ENCODE peak calls at places on chromosomes 13 and 19, in five cellular contexts. One of them, this sample, is unnamed.

GRCh38 chr13:90135558-90135957 is 1211.9 kb upstream of the MIR17HG start:
- DNase-seq in ascending aorta: no peak
- DNase-seq in PC-9: no peak
- DNase-seq in IMR-90: no peak
- DNase-seq in GM23338: no peak
- DNase-seq in this sample: no peak

GRCh38 chr13:113771709-113772331 is 12.8 kb downstream of the TMEM255B start:
- DNase-seq in IMR-90: peak
- DNase-seq in ascending aorta: no peak
- DNase-seq in PC-9: no peak
- DNase-seq in GM23338: no peak
- DNase-seq in this sample: no peak

GRCh38 chr19:10769533-10770491 is 51.9 kb downstream of the DNM2 start:
- DNase-seq in PC-9: no peak
- DNase-seq in IMR-90: peak
- DNase-seq in GM23338: peak
- DNase-seq in ascending aorta: no peak
- DNase-seq in this sample: peak

GRCh38 chr13:42039946-42040729 is 8.3 kb upstream of the DGKH start:
- DNase-seq in ascending aorta: peak
- DNase-seq in GM23338: peak
- DNase-seq in PC-9: peak
- DNase-seq in IMR-90: peak
- DNase-seq in this sample: peak

GRCh38 chr19:45657520-45658163 is 10.4 kb upstream of the GIPR start:
- DNase-seq in PC-9: no peak
- DNase-seq in GM23338: no peak
- DNase-seq in ascending aorta: no peak
- DNase-seq in IMR-90: no peak
- DNase-seq in this sample: no peak

GRCh38 chr13:113623491-113624234 is 34.3 kb downstream of the ATP4B start:
- DNase-seq in PC-9: no peak
- DNase-seq in ascending aorta: no peak
- DNase-seq in GM23338: no peak
- DNase-seq in IMR-90: no peak
- DNase-seq in this sample: no peak

GRCh38 chr13:21014666-21015170 is 46.7 kb downstream of the LATS2 start:
- DNase-seq in ascending aorta: no peak
- DNase-seq in PC-9: no peak
- DNase-seq in IMR-90: peak
- DNase-seq in GM23338: no peak
- DNase-seq in this sample: no peak

GRCh38 chr13:34667356-34668218 is 274.5 kb upstream of the NBEA start:
- DNase-seq in IMR-90: no peak
- DNase-seq in PC-9: no peak
- DNase-seq in ascending aorta: no peak
- DNase-seq in GM23338: no peak
- DNase-seq in this sample: peak

GRCh38 chr19:31943305-31943704 is 402.1 kb upstream of the ZNF507 start:
- DNase-seq in IMR-90: no peak
- DNase-seq in GM23338: peak
- DNase-seq in PC-9: no peak
- DNase-seq in ascending aorta: no peak
- DNase-seq in this sample: no peak

GRCh38 chr13:21101865-21102576 is 40.6 kb upstream of the LATS2 start:
- DNase-seq in ascending aorta: no peak
- DNase-seq in PC-9: no peak
- DNase-seq in GM23338: no peak
- DNase-seq in IMR-90: no peak
- DNase-seq in this sample: no peak

GRCh38 chr13:37715606-37716015 is 117.0 kb upstream of the POSTN start:
- DNase-seq in ascending aorta: no peak
- DNase-seq in IMR-90: peak
- DNase-seq in GM23338: no peak
- DNase-seq in PC-9: peak
- DNase-seq in this sample: no peak

GRCh38 chr19:31054430-31054829 is 294.8 kb downstream of the TSHZ3 start:
- DNase-seq in ascending aorta: no peak
- DNase-seq in PC-9: no peak
- DNase-seq in IMR-90: peak
- DNase-seq in GM23338: peak
- DNase-seq in this sample: no peak

GRCh38 chr19:37933965-37934364 is 27.0 kb downstream of the SIPA1L3 start:
- DNase-seq in GM23338: no peak
- DNase-seq in IMR-90: peak
- DNase-seq in ascending aorta: no peak
- DNase-seq in PC-9: no peak
- DNase-seq in this sample: no peak

GRCh38 chr13:92390217-92390616 is 836.4 kb upstream of the GPC6 start:
- DNase-seq in PC-9: no peak
- DNase-seq in IMR-90: no peak
- DNase-seq in GM23338: no peak
- DNase-seq in ascending aorta: no peak
- DNase-seq in this sample: no peak

GRCh38 chr13:96499646-96500045 is 409.7 kb downstream of the HS6ST3 start:
- DNase-seq in ascending aorta: no peak
- DNase-seq in IMR-90: no peak
- DNase-seq in PC-9: no peak
- DNase-seq in GM23338: no peak
- DNase-seq in this sample: no peak

GRCh38 chr19:43534305-43534612 is 1.3 kb downstream of the ZNF575 start:
- DNase-seq in ascending aorta: no peak
- DNase-seq in IMR-90: no peak
- DNase-seq in GM23338: no peak
- DNase-seq in PC-9: no peak
- DNase-seq in this sample: no peak

GRCh38 chr19:43532962-43533545 is at the start of gene ZNF575:
- DNase-seq in GM23338: peak
- DNase-seq in IMR-90: peak
- DNase-seq in ascending aorta: peak
- DNase-seq in PC-9: peak
- DNase-seq in this sample: peak

GRCh38 chr19:43533546-43534304 is 737 bp downstream of the ZNF575 start:
- DNase-seq in PC-9: peak
- DNase-seq in ascending aorta: peak
- DNase-seq in IMR-90: peak
- DNase-seq in GM23338: peak
- DNase-seq in this sample: peak

GRCh38 chr19:43532571-43532961 is 422 bp upstream of the ZNF575 start:
- DNase-seq in IMR-90: no peak
- DNase-seq in PC-9: peak
- DNase-seq in GM23338: no peak
- DNase-seq in ascending aorta: no peak
- DNase-seq in this sample: peak

DNA sequence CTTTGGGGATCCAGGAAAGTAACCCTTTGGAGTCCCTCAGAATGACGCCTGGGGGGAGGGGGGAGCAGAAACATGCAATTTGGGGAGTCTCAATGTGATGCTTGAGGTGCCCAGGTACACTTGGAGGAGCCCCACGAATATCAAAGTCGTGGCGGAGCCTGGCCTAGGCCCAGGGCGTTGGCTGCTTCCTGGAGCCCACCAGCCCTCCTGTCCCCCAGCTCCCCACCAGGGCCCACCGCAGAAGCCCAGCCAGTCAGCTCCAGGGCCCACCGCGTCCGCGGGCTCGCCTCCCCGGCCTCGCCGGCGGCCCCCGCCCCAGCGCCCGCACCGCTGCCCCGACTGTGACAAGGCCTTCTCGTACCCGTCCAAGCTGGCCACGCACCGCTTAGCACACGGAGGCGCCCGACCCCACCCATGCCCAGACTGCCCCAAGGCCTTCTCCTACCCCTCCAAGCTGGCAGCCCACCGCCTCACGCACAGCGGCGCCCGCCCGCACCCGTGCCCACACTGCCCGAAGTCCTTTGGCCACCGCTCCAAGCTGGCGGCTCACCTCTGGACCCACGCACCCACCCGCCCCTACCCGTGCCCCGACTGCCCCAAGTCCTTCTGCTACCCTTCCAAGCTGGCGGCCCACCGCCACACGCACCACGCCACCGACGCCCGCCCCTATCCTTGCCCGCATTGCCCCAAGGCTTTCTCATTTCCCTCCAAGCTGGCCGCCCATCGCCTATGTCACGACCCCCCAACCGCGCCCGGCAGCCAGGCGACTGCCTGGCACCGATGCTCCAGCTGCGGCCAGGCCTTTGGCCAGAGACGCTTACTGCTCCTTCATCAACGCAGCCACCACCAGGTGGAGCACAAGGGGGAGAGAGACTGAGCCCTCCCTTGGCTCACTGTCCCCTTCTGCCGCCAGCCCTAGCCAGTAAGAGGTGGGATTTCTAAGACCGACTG is 2.1 kb downstream of the ZNF575 start:
- DNase-seq in IMR-90: peak
- DNase-seq in GM23338: peak
- DNase-seq in ascending aorta: no peak
- DNase-seq in PC-9: no peak
- DNase-seq in this sample: no peak
- H3K27ac ChIP-seq in IMR-90: no peak
- H3K27ac ChIP-seq in GM23338: peak
- H3K27ac ChIP-seq in ascending aorta: peak
- H3K27ac ChIP-seq in PC-9: no peak
- H3K27ac ChIP-seq in this sample: peak

GRCh38 chr19:4701557-4701956 is 22.1 kb downstream of the DPP9 start:
- DNase-seq in PC-9: no peak
- DNase-seq in IMR-90: no peak
- DNase-seq in ascending aorta: no peak
- DNase-seq in GM23338: no peak
- DNase-seq in this sample: no peak

GRCh38 chr19:4700573-4700970 is 23.1 kb downstream of the DPP9 start:
- DNase-seq in GM23338: peak
- DNase-seq in IMR-90: no peak
- DNase-seq in PC-9: no peak
- DNase-seq in ascending aorta: no peak
- DNase-seq in this sample: no peak

GRCh38 chr19:4703671-4704316 is 19.8 kb downstream of the DPP9 start:
- DNase-seq in PC-9: no peak
- DNase-seq in ascending aorta: no peak
- DNase-seq in IMR-90: no peak
- DNase-seq in GM23338: no peak
- DNase-seq in this sample: no peak

GRCh38 chr19:4704317-4704673 is 19.3 kb downstream of the DPP9 start:
- DNase-seq in IMR-90: no peak
- DNase-seq in ascending aorta: no peak
- DNase-seq in PC-9: no peak
- DNase-seq in GM23338: no peak
- DNase-seq in this sample: no peak

DNA sequence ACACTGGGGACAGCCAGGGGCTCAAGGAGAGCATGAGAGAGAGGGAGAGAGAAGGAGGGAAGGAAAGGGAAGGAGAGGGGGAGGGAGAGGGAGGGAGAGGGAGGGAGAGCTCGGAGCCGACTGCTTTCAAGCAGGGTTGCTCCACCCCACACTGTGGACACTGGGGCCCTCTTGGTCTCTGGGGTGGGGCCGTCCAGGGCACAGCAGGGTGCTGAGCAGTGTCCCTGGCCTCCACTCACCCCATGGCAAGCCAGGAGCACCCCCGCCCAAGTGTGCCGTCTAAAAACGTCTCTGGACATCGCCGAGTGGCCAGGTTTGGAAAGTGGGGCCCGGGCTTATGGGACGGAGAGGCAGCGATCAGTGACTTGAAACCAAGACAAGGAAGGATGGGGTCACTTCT is 20.9 kb downstream of the DPP9 start:
- DNase-seq in PC-9: no peak
- DNase-seq in IMR-90: no peak
- DNase-seq in GM23338: no peak
- DNase-seq in ascending aorta: no peak
- DNase-seq in this sample: no peak
- H3K27ac ChIP-seq in PC-9: no peak
- H3K27ac ChIP-seq in IMR-90: no peak
- H3K27ac ChIP-seq in GM23338: no peak
- H3K27ac ChIP-seq in ascending aorta: no peak
- H3K27ac ChIP-seq in this sample: no peak

DNA sequence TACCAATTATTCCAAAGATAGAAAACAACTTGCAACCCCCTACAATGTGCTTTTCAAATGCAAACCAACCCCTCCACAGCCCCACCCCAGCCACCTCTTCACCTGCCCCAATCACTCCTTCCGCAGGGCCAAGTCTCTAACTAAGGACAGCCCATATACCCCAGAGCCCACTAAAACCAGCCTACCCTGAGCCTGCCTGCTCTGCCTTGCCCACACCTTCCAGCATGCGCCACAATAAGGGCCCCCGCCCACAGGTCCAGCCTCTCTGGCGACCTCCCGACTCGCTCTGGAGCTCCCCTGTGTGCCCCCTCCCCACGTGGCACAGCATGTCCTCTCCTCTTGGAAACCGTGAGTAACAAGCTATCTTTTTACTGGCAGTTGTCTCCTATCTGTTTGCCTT is 42.8 kb upstream of the MEDAG start:
- DNase-seq in PC-9: no peak
- DNase-seq in IMR-90: no peak
- DNase-seq in GM23338: peak
- DNase-seq in ascending aorta: no peak
- DNase-seq in this sample: no peak
- H3K27ac ChIP-seq in PC-9: no peak
- H3K27ac ChIP-seq in IMR-90: peak
- H3K27ac ChIP-seq in GM23338: peak
- H3K27ac ChIP-seq in ascending aorta: peak
- H3K27ac ChIP-seq in this sample: no peak

DNA sequence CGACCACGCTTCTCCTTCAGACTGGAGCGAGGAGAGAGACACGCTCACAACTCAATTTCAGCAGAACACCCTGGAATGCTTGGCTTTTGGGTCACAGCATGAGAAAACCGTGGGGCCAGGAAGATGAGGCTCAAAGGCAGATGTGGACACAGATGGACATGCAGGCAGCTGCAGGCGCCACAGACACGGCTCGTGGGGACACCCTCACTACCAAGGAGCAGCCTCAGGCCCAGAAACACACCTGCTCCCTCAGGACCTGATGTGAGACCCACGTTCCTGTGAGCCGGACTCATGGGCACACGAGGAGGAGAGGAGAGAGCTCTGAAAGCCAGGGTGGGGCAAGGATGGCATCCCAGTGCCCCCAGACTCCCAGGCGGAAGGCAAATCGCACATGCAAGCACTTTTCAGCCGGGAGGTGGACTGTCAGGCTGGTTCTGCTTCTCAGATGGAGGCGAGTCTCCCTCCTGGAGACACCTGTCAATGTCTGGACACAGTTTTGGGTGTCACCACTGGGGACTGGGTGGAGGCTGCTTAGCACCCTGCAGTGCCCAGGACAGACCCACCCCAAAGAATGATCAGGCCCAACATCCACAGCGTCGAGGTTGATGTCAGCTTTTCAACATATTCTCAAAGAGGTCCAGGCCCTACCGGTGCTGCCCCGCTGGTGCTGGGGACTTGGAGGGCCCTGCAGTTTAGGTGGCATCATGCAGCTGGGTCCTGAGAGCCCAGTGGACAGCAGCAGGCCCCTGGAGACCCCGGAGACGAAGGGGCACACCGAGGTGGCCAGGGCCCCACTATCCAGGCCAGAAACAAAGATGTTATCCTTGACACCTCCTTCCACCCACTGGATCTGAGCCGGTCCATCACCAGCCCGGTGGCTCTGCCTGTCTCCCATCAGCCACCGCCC is 2.3 kb downstream of the ABHD17A start:
- DNase-seq in PC-9: no peak
- DNase-seq in IMR-90: no peak
- DNase-seq in ascending aorta: no peak
- DNase-seq in GM23338: no peak
- DNase-seq in this sample: no peak
- H3K27ac ChIP-seq in PC-9: no peak
- H3K27ac ChIP-seq in IMR-90: no peak
- H3K27ac ChIP-seq in ascending aorta: peak
- H3K27ac ChIP-seq in GM23338: peak
- H3K27ac ChIP-seq in this sample: peak

GRCh38 chr19:40441719-40442253 is 2.3 kb downstream of the SERTAD3 start:
- DNase-seq in IMR-90: no peak
- DNase-seq in PC-9: no peak
- DNase-seq in GM23338: no peak
- DNase-seq in ascending aorta: no peak
- DNase-seq in this sample: no peak
- H3K27ac ChIP-seq in IMR-90: no peak
- H3K27ac ChIP-seq in PC-9: no peak
- H3K27ac ChIP-seq in GM23338: peak
- H3K27ac ChIP-seq in ascending aorta: peak
- H3K27ac ChIP-seq in this sample: no peak